ENCODE peak calls at places on chromosomes 12 and 14, in six cellular contexts. B is activated CD4-positive, alpha-beta memory T cell treated with anti-CD3 and anti-CD28 coated beads for 36 hours; W is activated T-helper 1 cell treated with Interleukin-2 at 50 U/mL for 16 hours; A is OCI-LY7; X is activated T-cell treated with anti-CD3 and anti-CD28 coated beads for 48 hours; Q is frontal cortex. T is an unnamed sample.

GRCh38 chr14:105498430-105499255 is 7.6 kb downstream of the TEDC1 start:
- DNase-seq in W (no peak), B (no peak), A (no peak), Q (peak), X (no peak), T (no peak)

GRCh38 chr12:49672351-49673181 is 34.6 kb downstream of the FMNL3 start:
- DNase-seq in W (no peak), Q (no peak), A (no peak), B (no peak), X (no peak), T (no peak)

GRCh38 chr12:15800278-15800677 is 11.1 kb upstream of the EPS8 start:
- DNase-seq in W (no peak), X (no peak), B (no peak), Q (no peak), A (no peak), T (no peak)

GRCh38 chr12:78430501-78430900 is 434.1 kb upstream of the SYT1 start:
- DNase-seq in Q (no peak), B (no peak), W (no peak), X (no peak), A (no peak), T (no peak)

GRCh38 chr14:104138098-104138890 is at the start of gene KIF26A:
- DNase-seq in W (no peak), Q (peak), B (no peak), X (peak), A (no peak), T (peak)

GRCh38 chr12:114834621-114835020 is 150.6 kb upstream of the TBX3 start:
- DNase-seq in X (no peak), B (no peak), A (no peak), Q (no peak), W (no peak), T (no peak)

GRCh38 chr14:46691819-46692218 is 40.2 kb upstream of the RPL10L start:
- DNase-seq in Q (no peak), W (no peak), B (no peak), A (no peak), X (no peak), T (no peak)

GRCh38 chr12:118185602-118186397 is 49.9 kb downstream of the PEBP1 start:
- DNase-seq in X (no peak), B (no peak), Q (no peak), W (no peak), A (no peak), T (no peak)

GRCh38 chr14:54759982-54760585 is 142.5 kb downstream of the GCH1 start:
- DNase-seq in A (no peak), B (no peak), W (no peak), X (no peak), Q (no peak), T (no peak)

GRCh38 chr14:96205994-96206392 is 1.4 kb downstream of the BDKRB2 start:
- DNase-seq in X (no peak), A (no peak), Q (no peak), W (no peak), B (no peak), T (no peak)

GRCh38 chr12:115943630-115944391 is 333.7 kb downstream of the MED13L start:
- DNase-seq in A (no peak), B (no peak), X (no peak), Q (no peak), W (no peak), T (no peak)

GRCh38 chr12:50842637-50843493 is at the start of gene TMPRSS12:
- DNase-seq in B (no peak), X (no peak), Q (no peak), A (no peak), W (no peak), T (no peak)

GRCh38 chr12:10737249-10737648 is 14.1 kb upstream of the YBX3 start:
- DNase-seq in X (no peak), W (no peak), Q (no peak), B (no peak), A (no peak), T (no peak)

GRCh38 chr12:76374395-76375020 is 26.3 kb upstream of the BBS10 start:
- DNase-seq in B (no peak), X (no peak), Q (no peak), W (no peak), A (no peak), T (no peak)

GRCh38 chr14:103748539-103748867 is 32.9 kb downstream of the ZFYVE21 start:
- DNase-seq in B (peak), W (peak), Q (no peak), A (peak), X (peak), T (peak)

GRCh38 chr12:76303365-76303764 is 44.9 kb downstream of the BBS10 start:
- DNase-seq in W (no peak), X (no peak), Q (no peak), A (no peak), B (no peak), T (no peak)

GRCh38 chr12:70794131-70794530 is 126.4 kb downstream of the PTPRR start:
- DNase-seq in A (no peak), B (no peak), W (no peak), X (no peak), Q (no peak), T (no peak)

GRCh38 chr14:102209224-102209966 is 69.7 kb downstream of the WDR20 start:
- DNase-seq in X (no peak), Q (no peak), A (no peak), W (no peak), B (no peak), T (no peak)

GRCh38 chr12:9751204-9752144 is 9.2 kb downstream of the CD69 start:
- DNase-seq in X (no peak), Q (no peak), A (peak), B (peak), W (no peak), T (peak)

T was measured in activated CD8-positive, alpha-beta T cell treated with anti-CD3 and anti-CD28 coated beads for 36 hours.